ENCODE peak calls at places on chromosomes 11 and 22, in ten cellular contexts. F is activated T-cell treated with anti-CD3 and anti-CD28 coated beads, Interleukin-2, amount 50 U/mL, for 24 hours; B is HEK293T; L is stimulated activated CD4-positive, alpha-beta T cell treated with anti-CD3 and anti-CD28 coated beads, TNF-alpha, amount 100 ng/mL, for 1 hour; M is fibroblast of the conjunctiva; E is adipocyte; W is HFFc6; C is GM20000; D is lower leg skin; I is head of caudate nucleus. X is an unnamed sample.

GRCh38 chr22:42169055-42169469 is 38.5 kb upstream of the CYP2D6 start:
- DNase-seq in F (peak; percentile 77), B (peak; percentile 81), L (peak; percentile 50), M (peak; percentile 57), E (peak; percentile 75), W (peak; percentile 58), C (peak; percentile 90), D (no peak), I (peak; percentile 65), X (no peak)

GRCh38 chr22:28366856-28367255 is 312.8 kb downstream of the TTC28 start:
- DNase-seq in F (no peak), B (no peak), L (no peak), M (no peak), E (no peak), W (no peak), C (no peak), D (no peak), I (no peak), X (no peak)

GRCh38 chr11:14554959-14555358 is 34.8 kb upstream of the PSMA1 start:
- DNase-seq in F (no peak), B (no peak), L (no peak), M (no peak), E (no peak), W (no peak), C (no peak), D (no peak), I (no peak), X (no peak)

GRCh38 chr11:110056956-110057355 is 36.2 kb upstream of the ZC3H12C start:
- DNase-seq in F (no peak), B (no peak), L (no peak), M (no peak), E (no peak), W (no peak), C (no peak), D (no peak), I (no peak), X (no peak)

GRCh38 chr11:2747236-2748015 is 47.6 kb upstream of the KCNQ1OT1 start:
- DNase-seq in F (no peak), B (no peak), L (no peak), M (no peak), E (no peak), W (no peak), C (no peak), D (peak; percentile 69), I (no peak), X (no peak)

GRCh38 chr22:46511391-46512370 is 25.7 kb downstream of the CELSR1 start:
- DNase-seq in F (no peak), B (no peak), L (no peak), M (no peak), E (no peak), W (no peak), C (no peak), D (no peak), I (no peak), X (no peak)

GRCh38 chr11:74730601-74731260 is 495 bp downstream of the CHRDL2 start:
- DNase-seq in F (no peak), B (no peak), L (no peak), M (no peak), E (no peak), W (no peak), C (no peak), D (no peak), I (no peak), X (no peak)

GRCh38 chr11:66315921-66316811 is 678 bp downstream of the CD248 start:
- DNase-seq in F (no peak), B (no peak), L (no peak), M (no peak), E (peak; percentile 44), W (no peak), C (no peak), D (no peak), I (no peak), X (no peak)

GRCh38 chr11:57491371-57492061 is 24.0 kb downstream of the SLC43A1 start:
- DNase-seq in F (peak; percentile 69), B (peak; percentile 54), L (peak; percentile 33), M (no peak), E (peak; percentile 33), W (no peak), C (peak; percentile 68), D (no peak), I (no peak), X (no peak)

GRCh38 chr11:103110406-103110805 is 1.2 kb downstream of the DYNC2H1 start:
- DNase-seq in F (no peak), B (no peak), L (no peak), M (peak; percentile 40), E (peak; percentile 85), W (peak; percentile 57), C (no peak), D (no peak), I (no peak), X (no peak)

GRCh38 chr11:128213461-128213860 is 373.9 kb downstream of the ETS1 start:
- DNase-seq in F (no peak), B (no peak), L (no peak), M (no peak), E (no peak), W (no peak), C (no peak), D (no peak), I (no peak), X (no peak)

GRCh38 chr11:46958777-46959176 is 22.2 kb downstream of the CSTPP1 start:
- DNase-seq in F (no peak), B (no peak), L (no peak), M (no peak), E (no peak), W (no peak), C (no peak), D (no peak), I (no peak), X (no peak)

GRCh38 chr11:92550411-92550810 is 325.8 kb downstream of the FAT3 start:
- DNase-seq in F (no peak), B (no peak), L (no peak), M (no peak), E (no peak), W (no peak), C (no peak), D (no peak), I (no peak), X (no peak)

GRCh38 chr11:125062931-125063428 is at the start of gene SLC37A2:
- DNase-seq in F (peak; percentile 55), B (peak; percentile 69), L (no peak), M (no peak), E (peak; percentile 82), W (peak; percentile 36), C (peak; percentile 88), D (peak; percentile 90), I (peak; percentile 45), X (no peak)

GRCh38 chr11:118304809-118305248 is 299 bp downstream of the CD3E start:
- DNase-seq in F (peak; percentile 80), B (no peak), L (no peak), M (no peak), E (no peak), W (no peak), C (no peak), D (no peak), I (no peak), X (no peak)

GRCh38 chr11:95917188-95918036 is 6.5 kb downstream of the MTMR2 start:
- DNase-seq in F (no peak), B (peak; percentile 38), L (no peak), M (no peak), E (no peak), W (no peak), C (no peak), D (no peak), I (no peak), X (no peak)

GRCh38 chr11:4903484-4903883 is at the start of gene OR51A7:
- DNase-seq in F (no peak), B (no peak), L (no peak), M (no peak), E (no peak), W (no peak), C (no peak), D (no peak), I (no peak), X (no peak)

GRCh38 chr11:70191495-70192140 is 11.5 kb upstream of the FADD start:
- DNase-seq in F (peak; percentile 68), B (peak; percentile 81), L (peak; percentile 25), M (no peak), E (peak; percentile 87), W (peak; percentile 31), C (peak; percentile 76), D (no peak), I (peak; percentile 16), X (peak; percentile 34)

GRCh38 chr22:45996241-45997076 is 19.5 kb upstream of the WNT7B start:
- DNase-seq in F (no peak), B (no peak), L (no peak), M (no peak), E (peak; percentile 59), W (no peak), C (no peak), D (no peak), I (peak; percentile 2), X (no peak)

GRCh38 chr22:46432164-46433068 is 96.9 kb downstream of the TRMU start:
- DNase-seq in F (peak; percentile 58), B (no peak), L (no peak), M (no peak), E (no peak), W (no peak), C (peak; percentile 73), D (no peak), I (no peak), X (no peak)

GRCh38 chr11:117662255-117662654 is 134.8 kb downstream of the DSCAML1 start:
- DNase-seq in F (no peak), B (no peak), L (no peak), M (no peak), E (no peak), W (no peak), C (no peak), D (no peak), I (no peak), X (no peak)

GRCh38 chr22:39528080-39528661 is 4.4 kb downstream of the RPS19BP1 start:
- DNase-seq in F (no peak), B (no peak), L (no peak), M (no peak), E (peak; percentile 19), W (peak; percentile 46), C (no peak), D (no peak), I (no peak), X (no peak)

GRCh38 chr11:69161117-69161407 is 5.3 kb downstream of the SMIM38 start:
- DNase-seq in F (no peak), B (no peak), L (no peak), M (no peak), E (no peak), W (no peak), C (no peak), D (no peak), I (no peak), X (no peak)

X was measured in NCI-H2107.